ENCODE peak calls at places on chromosomes 6 and 20, in six cellular contexts. P is HepG2, V is fibroblast of the aortic adventitia, M is AG04450, Y is lower lobe of right lung, C is Caco-2. S is an unnamed sample.

GRCh38 chr6:142353690-142354089 is 51.9 kb downstream of the ADGRG6 start:
- DNase-seq in C (no peak), P (no peak), M (no peak), Y (no peak), V (no peak), S (no peak)

GRCh38 chr6:38443750-38444149 is 196.0 kb downstream of the BTBD9 start:
- DNase-seq in V (no peak), M (no peak), Y (no peak), P (no peak), C (no peak), S (no peak)

GRCh38 chr6:90297124-90297865 is 652 bp upstream of the BACH2 start:
- DNase-seq in V (no peak), Y (no peak), P (no peak), C (no peak), M (no peak), S (no peak)

GRCh38 chr6:81130969-81131368 is 621.5 kb downstream of the TENT5A start:
- DNase-seq in M (no peak), P (no peak), C (no peak), Y (no peak), V (no peak), S (no peak)

GRCh38 chr6:53752856-53753255 is 41.9 kb upstream of the LRRC1 start:
- DNase-seq in P (no peak), Y (no peak), C (no peak), M (peak), V (peak), S (no peak)

GRCh38 chr6:118567974-118568373 is 19.9 kb downstream of the PLN start:
- DNase-seq in M (no peak), V (no peak), C (no peak), Y (no peak), P (no peak), S (no peak)

GRCh38 chr6:12286381-12287132 is 3.6 kb upstream of the EDN1 start:
- DNase-seq in V (peak), C (no peak), M (no peak), P (no peak), Y (no peak), S (peak)

GRCh38 chr6:99093781-99094180 is 146.0 kb upstream of the FBXL4 start:
- DNase-seq in M (no peak), C (no peak), P (no peak), V (no peak), Y (no peak), S (no peak)

GRCh38 chr6:90284236-90284744 is 12.4 kb downstream of the BACH2 start:
- DNase-seq in C (no peak), V (peak), M (peak), Y (no peak), P (no peak), S (peak)

GRCh38 chr6:13709698-13710551 is 1.7 kb downstream of the RANBP9 start:
- DNase-seq in P (peak), V (peak), M (no peak), C (no peak), Y (no peak), S (no peak)

GRCh38 chr6:22980446-22980845 is 411.1 kb downstream of the HDGFL1 start:
- DNase-seq in V (no peak), C (no peak), P (no peak), Y (no peak), M (no peak), S (peak)

GRCh38 chr20:32752458-32753250 is 9.4 kb upstream of the COMMD7 start:
- DNase-seq in M (peak), C (peak), V (peak), P (no peak), Y (no peak), S (no peak)

GRCh38 chr6:109236140-109237081 is 141.1 kb downstream of the CEP57L1 start:
- DNase-seq in V (no peak), Y (peak), P (peak), M (no peak), C (peak), S (no peak)

GRCh38 chr6:41306187-41306854 is 19.8 kb upstream of the TREM1 start:
- DNase-seq in M (no peak), Y (no peak), C (peak), P (peak), V (peak), S (no peak)

GRCh38 chr6:84424956-84425355 is 197.5 kb upstream of the CEP162 start:
- DNase-seq in M (no peak), P (no peak), C (no peak), Y (no peak), V (no peak), S (no peak)

GRCh38 chr20:62346398-62347150 is 20.5 kb downstream of the LAMA5 start:
- DNase-seq in P (no peak), Y (no peak), V (no peak), C (no peak), M (no peak), S (no peak)

GRCh38 chr6:51913265-51913664 is 174.1 kb downstream of the PKHD1 start:
- DNase-seq in C (no peak), Y (no peak), M (no peak), V (no peak), P (no peak), S (no peak)

GRCh38 chr20:10539818-10540553 is 104.9 kb downstream of the SLX4IP start:
- DNase-seq in C (no peak), V (no peak), Y (no peak), M (no peak), P (no peak), S (no peak)
- H3K4me3 ChIP-seq in C (no peak), V (no peak), Y (no peak), M (no peak), P (peak), S (no peak)

DNA sequence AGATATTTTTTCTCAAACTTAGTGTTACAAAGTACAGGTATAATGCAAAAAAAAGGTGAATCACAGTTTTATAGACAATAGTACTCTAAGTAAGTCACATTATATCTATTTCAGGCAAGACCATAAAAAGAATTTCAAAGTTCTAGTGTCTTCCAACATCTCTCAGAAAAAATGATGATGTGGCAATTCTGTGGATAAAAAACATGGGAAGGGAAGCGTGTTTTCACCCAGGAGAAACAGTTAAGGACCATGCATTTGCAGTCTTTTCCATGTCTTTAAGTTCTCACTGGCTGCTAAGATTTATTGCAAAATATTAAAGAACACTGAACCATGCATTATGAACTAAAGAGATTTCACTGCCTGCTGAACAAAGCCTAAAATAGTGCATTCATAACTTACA is 1.8 kb downstream of the SSR1 start:
- DNase-seq in P (no peak), V (peak), Y (no peak), C (no peak), M (no peak), S (no peak)
- H3K4me3 ChIP-seq in P (peak), V (peak), Y (no peak), C (no peak), M (peak), S (peak)

GRCh38 chr6:106100755-106101154 is 14.6 kb downstream of the PRDM1 start:
- DNase-seq in Y (no peak), M (no peak), P (no peak), C (no peak), V (no peak), S (no peak)

GRCh38 chr6:106102034-106102433 is 15.9 kb downstream of the PRDM1 start:
- DNase-seq in V (no peak), M (no peak), C (no peak), P (no peak), Y (no peak), S (no peak)

GRCh38 chr6:106103728-106104109 is 17.6 kb downstream of the PRDM1 start:
- DNase-seq in Y (no peak), M (no peak), C (no peak), P (no peak), V (no peak), S (no peak)

GRCh38 chr6:106102967-106103727 is 17.0 kb downstream of the PRDM1 start:
- DNase-seq in P (no peak), C (no peak), M (no peak), V (no peak), Y (no peak), S (no peak)

GRCh38 chr6:106101466-106101865 is 15.3 kb downstream of the PRDM1 start:
- DNase-seq in V (no peak), C (no peak), M (no peak), P (no peak), Y (no peak), S (no peak)
- H3K4me3 ChIP-seq in V (no peak), C (no peak), M (no peak), P (no peak), Y (peak), S (no peak)

GRCh38 chr6:125003070-125003469 is 40.8 kb downstream of the RNF217 start:
- DNase-seq in M (no peak), P (no peak), Y (no peak), C (no peak), V (no peak), S (no peak)
- H3K4me3 ChIP-seq in M (no peak), P (no peak), Y (no peak), C (no peak), V (no peak), S (no peak)

DNA sequence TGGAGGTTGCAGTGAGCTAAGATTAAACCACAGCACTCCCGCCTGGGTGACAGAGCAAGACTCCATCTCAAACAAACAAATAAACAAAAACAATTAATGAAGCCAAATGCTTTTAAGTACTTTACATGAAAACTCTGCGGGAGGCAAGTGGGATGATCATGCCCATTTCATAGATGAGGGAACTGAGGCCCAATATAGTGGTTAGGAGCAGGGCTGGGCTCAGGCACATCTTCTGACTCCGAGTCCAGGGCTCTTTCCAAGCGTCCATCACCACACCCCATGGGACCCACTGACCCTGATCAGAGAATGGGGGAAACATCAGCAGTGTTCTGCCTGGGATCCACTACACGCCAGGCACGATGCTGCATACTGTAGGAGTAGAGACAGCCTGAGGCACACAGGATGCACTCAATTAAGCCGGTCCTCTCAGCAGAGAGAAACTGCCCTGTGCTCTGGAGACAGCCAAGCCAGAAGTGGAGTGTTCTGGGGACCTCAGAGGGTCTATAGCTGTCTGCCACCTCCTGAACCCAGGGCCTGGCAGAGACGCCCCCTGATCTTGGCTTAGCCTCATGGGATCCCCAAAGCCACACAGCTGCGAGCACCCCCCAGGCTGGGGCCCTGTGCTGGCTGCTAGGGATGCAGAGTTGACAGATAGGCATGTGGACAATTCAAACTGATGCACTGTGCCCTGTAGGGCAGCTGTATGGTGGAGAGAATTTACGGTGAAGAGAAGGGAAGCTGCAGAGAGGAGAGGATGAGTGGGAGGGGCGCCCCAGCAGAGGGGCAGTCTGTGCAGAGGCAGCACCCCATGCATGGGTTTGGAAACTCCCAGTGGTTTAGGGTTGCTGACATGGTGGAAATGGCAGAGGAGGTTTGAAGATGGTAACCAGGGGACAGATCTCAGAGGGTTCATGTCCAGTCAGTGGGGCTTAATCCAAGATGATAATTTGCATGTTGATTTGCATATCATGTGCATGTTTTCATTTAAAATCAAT is 13.7 kb downstream of the TTBK1 start:
- DNase-seq in P (no peak), C (no peak), V (no peak), Y (no peak), M (no peak), S (no peak)
- H3K4me3 ChIP-seq in P (no peak), C (no peak), V (no peak), Y (no peak), M (no peak), S (no peak)

DNA sequence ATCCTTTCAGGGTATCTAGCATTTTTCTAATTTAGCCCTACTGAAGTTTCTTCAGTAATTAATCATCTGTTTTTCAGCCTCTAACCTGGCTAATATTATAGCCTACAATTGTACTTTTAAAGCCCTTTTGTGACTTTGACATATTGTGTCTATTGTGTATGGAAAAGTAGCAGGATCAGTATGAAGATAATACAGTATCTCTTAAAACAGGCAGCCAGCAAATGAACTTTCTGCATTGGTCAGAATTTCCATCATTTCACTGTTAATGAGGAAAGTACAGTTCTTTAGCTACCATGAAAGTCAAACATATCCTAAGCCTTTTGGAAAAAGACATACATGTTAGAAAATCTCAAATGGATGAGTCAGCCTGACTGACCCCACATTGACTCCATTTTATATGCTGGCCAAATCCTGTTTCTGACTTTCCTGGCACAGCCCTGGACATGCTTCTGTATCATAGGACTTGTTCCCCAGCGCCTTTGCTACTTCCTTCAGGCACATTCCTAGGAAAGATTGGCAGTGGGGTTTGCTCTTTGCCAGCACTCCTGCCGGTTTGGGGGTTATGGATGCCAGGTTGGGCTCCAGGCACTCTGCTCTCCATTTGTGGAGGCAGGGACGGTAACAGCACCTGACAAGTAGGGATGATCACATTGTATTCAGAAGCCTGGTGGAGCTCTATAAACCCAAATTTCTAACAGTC is 43.6 kb downstream of the TOP1 start:
- DNase-seq in P (no peak), C (no peak), V (peak), M (no peak), Y (no peak), S (peak)
- H3K4me3 ChIP-seq in P (no peak), C (no peak), V (peak), M (no peak), Y (no peak), S (no peak)

DNA sequence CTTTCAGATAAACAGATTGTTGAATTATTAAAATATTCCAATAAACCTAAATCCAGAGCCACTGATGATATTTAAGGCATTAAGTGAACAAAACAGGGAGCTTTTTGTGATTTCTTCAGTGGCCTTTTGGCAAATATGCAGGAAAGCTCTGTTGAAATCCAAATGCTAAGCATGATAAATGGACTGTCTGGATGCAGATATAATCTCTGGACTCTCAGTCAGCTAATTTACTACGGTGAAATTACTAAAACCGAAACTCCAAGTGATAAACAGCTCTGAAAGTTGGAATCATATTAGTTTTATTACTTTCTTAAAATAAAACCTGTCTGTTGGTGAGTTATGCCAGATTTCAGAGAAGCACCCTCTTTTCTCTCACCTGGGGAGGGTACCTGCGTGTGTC is 120.3 kb downstream of the IMPG1 start:
- DNase-seq in P (no peak), C (no peak), M (no peak), Y (no peak), V (peak), S (no peak)
- H3K4me3 ChIP-seq in P (no peak), C (no peak), M (no peak), Y (no peak), V (no peak), S (no peak)

DNA sequence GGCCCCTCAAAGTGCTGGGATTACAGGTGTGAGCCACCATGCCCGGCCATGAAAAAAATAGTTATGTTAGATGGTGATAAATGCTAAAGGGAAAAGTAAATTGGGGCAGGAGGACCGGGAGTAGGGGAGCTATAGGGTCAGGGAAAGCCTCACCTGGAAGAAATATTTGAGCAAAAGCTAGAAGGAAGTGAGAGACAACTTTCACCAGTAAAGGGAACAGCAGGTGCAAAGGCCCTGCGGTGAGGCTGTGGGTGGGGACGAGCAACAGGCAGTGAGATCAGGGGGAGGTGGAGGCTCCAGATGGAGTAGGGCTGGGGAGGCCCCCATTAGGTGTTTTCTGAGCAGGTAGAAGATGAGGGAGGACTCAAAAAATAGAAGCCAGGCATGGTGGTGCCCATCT is 16.0 kb downstream of the BCAS4 start:
- DNase-seq in V (no peak), Y (no peak), P (no peak), C (no peak), M (no peak), S (no peak)
- H3K4me3 ChIP-seq in V (no peak), Y (no peak), P (no peak), C (no peak), M (no peak), S (no peak)

GRCh38 chr6:137487181-137487910 is 6.8 kb downstream of the OLIG3 start:
- DNase-seq in M (no peak), V (no peak), Y (no peak), P (no peak), C (no peak), S (no peak)

GRCh38 chr6:137489410-137490371 is 4.5 kb downstream of the OLIG3 start:
- DNase-seq in M (no peak), P (no peak), Y (peak), C (no peak), V (no peak), S (no peak)

GRCh38 chr6:137490506-137490905 is 3.7 kb downstream of the OLIG3 start:
- DNase-seq in M (no peak), C (no peak), Y (no peak), P (no peak), V (no peak), S (no peak)

GRCh38 chr6:137487947-137488735 is 6.1 kb downstream of the OLIG3 start:
- DNase-seq in C (no peak), P (no peak), M (no peak), V (no peak), Y (no peak), S (no peak)

GRCh38 chr6:137488736-137489409 is 5.3 kb downstream of the OLIG3 start:
- DNase-seq in P (no peak), V (no peak), C (no peak), Y (peak), M (no peak), S (no peak)
- H3K4me3 ChIP-seq in P (no peak), V (no peak), C (no peak), Y (peak), M (no peak), S (no peak)

GRCh38 chr6:16697437-16698162 is 63.7 kb downstream of the ATXN1 start:
- DNase-seq in M (no peak), V (no peak), P (no peak), Y (no peak), C (no peak), S (no peak)

GRCh38 chr6:16704706-16705402 is 56.4 kb downstream of the ATXN1 start:
- DNase-seq in Y (no peak), P (no peak), V (peak), C (no peak), M (no peak), S (peak)

GRCh38 chr6:16698163-16698533 is 63.1 kb downstream of the ATXN1 start:
- DNase-seq in M (no peak), P (no peak), V (peak), Y (no peak), C (no peak), S (no peak)

GRCh38 chr6:16698988-16699868 is 62.0 kb downstream of the ATXN1 start:
- DNase-seq in C (no peak), V (no peak), Y (no peak), M (no peak), P (peak), S (no peak)

GRCh38 chr6:16700202-16700997 is 60.9 kb downstream of the ATXN1 start:
- DNase-seq in C (no peak), V (no peak), P (no peak), Y (no peak), M (no peak), S (no peak)
- H3K4me3 ChIP-seq in C (no peak), V (peak), P (no peak), Y (peak), M (peak), S (peak)